ENCODE peak calls at places on chromosomes 6 and 20, in five cellular contexts. X is Caco-2, C is cardiac muscle cell, T is breast epithelium, M is tibial artery. D is an unnamed sample.

GRCh38 chr20:14955396-14955795 is 618.0 kb upstream of the FLRT3 start:
- DNase-seq in M (no peak), T (no peak), X (no peak), C (no peak), D (no peak)

GRCh38 chr20:62088258-62089127 is 22.8 kb upstream of the TAF4 start:
- DNase-seq in T (no peak), M (no peak), C (no peak), X (peak), D (peak)

GRCh38 chr6:47729019-47729418 is 30.6 kb downstream of the ADGRF4 start:
- DNase-seq in C (no peak), X (no peak), M (no peak), T (no peak), D (no peak)

GRCh38 chr6:107637914-107638313 is 148.0 kb downstream of the SOBP start:
- DNase-seq in M (no peak), X (no peak), C (no peak), T (no peak), D (no peak)

GRCh38 chr6:157779705-157780604 is 43.1 kb upstream of the SNX9 start:
- DNase-seq in M (no peak), X (no peak), T (no peak), C (no peak), D (no peak)

GRCh38 chr20:25547063-25547462 is 38.3 kb downstream of the NINL start:
- DNase-seq in X (no peak), M (no peak), C (no peak), T (no peak), D (no peak)

GRCh38 chr20:48448601-48449384 is 379.0 kb downstream of the PREX1 start:
- DNase-seq in T (peak), C (no peak), M (no peak), X (no peak), D (no peak)

GRCh38 chr6:1598433-1598832 is 11.3 kb upstream of the FOXC1 start:
- DNase-seq in C (no peak), T (no peak), X (no peak), M (no peak), D (no peak)

GRCh38 chr20:10332656-10333421 is 101.2 kb downstream of the MKKS start:
- DNase-seq in X (no peak), C (no peak), M (no peak), T (no peak), D (peak)

GRCh38 chr6:156167289-156168076 is 609.7 kb upstream of the ARID1B start:
- DNase-seq in X (no peak), C (no peak), T (peak), M (peak), D (no peak)

GRCh38 chr6:13681305-13682061 is 30.2 kb downstream of the RANBP9 start:
- DNase-seq in C (no peak), X (no peak), T (no peak), M (no peak), D (no peak)

GRCh38 chr6:34227656-34228421 is 8.8 kb upstream of the HMGA1 start:
- DNase-seq in T (no peak), X (no peak), M (no peak), C (no peak), D (no peak)

GRCh38 chr6:17820055-17820454 is 113.3 kb upstream of the NUP153 start:
- DNase-seq in M (no peak), C (peak), T (no peak), X (no peak), D (no peak)

GRCh38 chr20:16926626-16927025 is 178.5 kb downstream of the OTOR start:
- DNase-seq in C (no peak), X (no peak), M (no peak), T (no peak), D (no peak)

GRCh38 chr20:23165964-23166363 is 79.8 kb upstream of the CD93 start:
- DNase-seq in T (no peak), X (no peak), C (no peak), M (no peak), D (no peak)

GRCh38 chr20:23166563-23166962 is 80.4 kb upstream of the CD93 start:
- DNase-seq in C (no peak), T (no peak), X (no peak), M (no peak), D (no peak)

GRCh38 chr20:23163562-23163961 is 77.4 kb upstream of the CD93 start:
- DNase-seq in M (peak), C (no peak), X (no peak), T (no peak), D (no peak)

GRCh38 chr20:23164176-23164601 is 78.1 kb upstream of the CD93 start:
- DNase-seq in C (no peak), T (no peak), X (no peak), M (peak), D (peak)

GRCh38 chr20:23165307-23165750 is 79.2 kb upstream of the CD93 start:
- DNase-seq in C (peak), X (no peak), T (no peak), M (no peak), D (no peak)
- TF ChIP-seq CTCF in C (peak), X (peak), T (no peak), M (no peak), D (no peak)

DNA sequence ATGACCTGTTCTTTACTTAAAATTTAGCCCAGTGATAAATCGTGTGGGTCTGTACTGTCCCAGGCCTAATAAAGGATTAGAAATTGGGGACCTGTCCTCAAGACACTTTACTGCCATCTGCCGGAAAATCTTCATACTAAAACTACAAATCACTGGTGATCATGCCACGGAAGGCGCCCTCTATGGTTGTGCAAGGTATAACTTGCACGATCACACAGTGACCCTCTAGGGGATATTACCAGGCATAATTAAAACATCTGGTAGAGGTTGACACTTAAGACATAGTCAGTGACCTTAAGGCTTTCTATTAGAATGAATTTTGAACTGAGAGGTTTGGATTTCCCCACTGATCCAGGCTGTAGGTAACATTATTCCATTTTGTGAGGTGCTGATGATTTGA is 172.6 kb downstream of the BMP2 start:
- DNase-seq in X (no peak), M (no peak), C (peak), T (no peak), D (no peak)
- TF ChIP-seq CTCF in X (peak), M (no peak), C (peak), T (no peak), D (peak)

GRCh38 chr6:24599179-24599578 is 46.8 kb downstream of the KIAA0319 start:
- DNase-seq in X (no peak), T (no peak), C (no peak), M (no peak), D (no peak)

GRCh38 chr6:24596717-24597116 is 49.3 kb downstream of the KIAA0319 start:
- DNase-seq in M (no peak), C (no peak), T (no peak), X (no peak), D (no peak)

GRCh38 chr6:24603241-24603640 is 42.8 kb downstream of the KIAA0319 start:
- DNase-seq in C (no peak), M (no peak), T (no peak), X (no peak), D (no peak)

GRCh38 chr6:24599686-24600399 is 46.1 kb downstream of the KIAA0319 start:
- DNase-seq in C (no peak), X (no peak), M (no peak), T (no peak), D (no peak)

DNA sequence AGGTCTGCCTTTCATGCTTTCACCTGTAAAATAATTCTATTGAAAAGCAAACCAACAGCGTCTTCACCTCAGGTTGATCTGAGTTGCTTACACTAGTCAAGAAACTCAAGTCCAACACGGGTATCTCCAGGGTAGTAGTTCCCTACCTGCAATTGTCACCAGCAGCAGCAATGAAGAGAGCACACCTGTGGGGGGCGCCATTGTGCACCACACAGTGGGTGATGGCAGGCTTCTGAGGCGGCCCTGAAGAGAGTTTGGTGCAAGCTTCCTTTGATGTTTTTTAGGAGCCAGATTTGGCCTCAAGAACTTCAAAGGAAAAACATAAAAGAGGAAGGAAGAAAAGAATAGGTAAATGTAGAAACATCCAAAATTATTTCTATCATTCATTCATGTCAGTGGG is 45.1 kb downstream of the KIAA0319 start:
- DNase-seq in C (no peak), M (no peak), X (no peak), T (no peak), D (no peak)
- TF ChIP-seq CTCF in C (no peak), M (no peak), X (no peak), T (no peak), D (no peak)

DNA sequence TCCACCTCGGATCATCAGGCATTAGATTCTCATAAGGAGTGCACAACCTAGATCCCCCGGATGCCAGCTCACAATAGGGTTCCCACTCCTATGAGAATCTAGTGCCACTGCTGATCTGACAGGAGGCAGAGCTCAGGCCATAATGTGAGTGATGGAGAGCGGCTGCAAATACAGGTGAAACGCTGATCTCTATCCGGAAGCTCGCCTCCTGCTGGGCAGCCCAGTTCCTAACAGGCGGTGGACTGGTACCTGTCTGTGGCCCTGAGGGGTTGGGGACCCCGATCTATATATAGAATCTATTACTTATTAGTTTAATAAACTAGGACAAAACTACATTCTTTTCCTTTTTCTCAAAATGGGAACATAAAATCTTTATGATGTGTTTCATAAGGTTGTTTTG is 741.9 kb downstream of the RFPL4B start:
- DNase-seq in T (no peak), X (no peak), M (no peak), C (no peak), D (no peak)
- TF ChIP-seq CTCF in T (no peak), X (peak), M (no peak), C (no peak), D (no peak)

DNA sequence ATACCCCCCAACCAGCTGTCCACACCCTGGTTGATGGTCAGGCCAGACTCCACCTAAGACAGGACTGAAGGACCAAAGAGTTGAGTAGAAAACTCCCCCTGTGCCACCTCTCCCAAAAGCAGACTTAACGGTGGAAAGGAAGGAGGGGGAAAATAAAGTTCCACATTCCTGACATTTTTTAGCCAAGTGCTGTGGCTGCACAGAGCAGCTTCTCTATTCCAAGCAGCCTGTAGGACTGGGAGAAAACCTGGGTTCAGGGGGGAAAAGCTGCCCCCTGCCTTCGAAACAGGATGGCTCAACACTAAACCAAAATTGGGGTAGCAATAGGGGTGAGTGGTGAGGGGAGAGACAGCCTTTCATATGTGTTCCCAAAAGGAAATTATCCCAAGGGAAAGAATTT is 3.6 kb downstream of the TRAM2 start:
- DNase-seq in T (no peak), M (no peak), C (peak), X (no peak), D (peak)
- TF ChIP-seq CTCF in T (no peak), M (no peak), C (peak), X (no peak), D (peak)

DNA sequence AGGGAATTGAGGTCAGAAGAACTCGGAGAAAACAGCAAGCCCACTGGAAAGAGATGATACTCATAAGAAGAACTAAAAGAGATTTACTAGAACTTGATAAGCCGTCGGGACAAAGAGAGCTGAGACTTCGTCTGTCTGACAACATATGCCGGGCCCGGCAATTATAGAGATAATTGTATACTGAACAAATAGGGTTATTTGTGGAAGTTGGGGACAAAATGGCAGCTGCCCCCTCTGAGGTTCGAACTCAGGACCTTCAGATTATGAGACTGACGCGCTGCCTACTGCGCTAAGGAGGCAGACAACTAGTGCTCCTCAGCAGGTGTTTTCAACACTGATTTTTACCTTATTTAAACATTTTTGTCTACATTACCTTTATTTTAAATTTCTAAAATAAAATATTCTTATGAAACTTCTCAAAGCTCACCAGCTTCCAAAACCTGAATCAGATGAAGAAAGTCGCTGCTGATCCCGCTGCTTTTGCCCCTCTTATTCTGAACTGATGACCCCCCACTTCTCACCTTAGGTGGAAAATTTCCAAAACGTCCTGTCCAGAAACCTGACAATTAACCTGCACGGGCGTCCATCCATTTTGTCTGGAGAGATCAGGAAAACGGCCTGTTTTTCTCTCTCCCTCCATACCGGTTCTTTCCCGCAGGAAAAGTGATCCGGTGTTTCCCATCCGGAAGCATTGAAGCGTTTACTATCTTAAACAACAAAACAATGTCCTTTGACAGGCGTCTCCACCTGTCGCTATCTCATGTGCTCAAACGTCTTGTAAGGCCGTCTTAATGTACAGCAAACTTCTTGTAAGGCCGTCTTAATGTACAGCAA is 29.5 kb upstream of the TRIM27 start:
- DNase-seq in C (peak), T (no peak), X (peak), M (no peak), D (peak)
- TF ChIP-seq CTCF in C (no peak), T (no peak), X (no peak), M (no peak), D (no peak)

DNA sequence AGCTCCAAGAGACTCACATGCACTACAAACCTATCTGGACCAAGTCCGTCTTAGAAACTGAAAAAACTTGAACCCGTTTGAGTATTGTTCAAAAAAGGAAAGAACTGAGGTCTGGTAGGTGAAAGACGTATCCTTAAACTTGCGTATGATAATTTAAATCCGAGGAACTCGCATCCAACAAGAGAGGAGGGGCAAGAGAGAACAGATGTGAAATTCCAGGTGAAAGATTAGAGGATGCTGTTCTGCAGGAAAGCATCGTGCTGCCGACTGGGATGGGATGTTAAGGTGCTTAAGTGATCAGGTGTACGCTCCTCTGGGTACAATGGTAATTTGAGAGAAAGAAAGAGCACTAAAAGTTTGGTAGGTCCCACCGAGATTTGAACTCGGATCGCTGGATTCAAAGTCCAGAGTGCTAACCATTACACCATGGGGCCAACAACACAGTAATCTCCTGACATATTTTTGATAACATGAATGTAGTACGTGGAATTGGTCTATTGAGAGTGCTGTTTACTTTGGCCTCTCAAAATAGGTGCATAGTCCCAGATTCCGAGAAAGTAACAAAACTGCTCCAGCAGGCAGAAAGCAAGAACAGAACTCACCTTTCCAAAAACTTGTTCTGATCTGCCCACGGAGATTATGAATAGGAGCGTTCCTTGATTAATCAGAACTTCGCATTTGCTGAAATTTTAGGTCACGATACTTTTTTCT is 53.5 kb upstream of the BTN3A2 start:
- DNase-seq in X (peak), T (no peak), M (no peak), C (no peak), D (peak)
- TF ChIP-seq CTCF in X (no peak), T (no peak), M (no peak), C (no peak), D (no peak)

GRCh38 chr6:2765166-2765895 is at the start of gene WRNIP1:
- DNase-seq in X (peak), M (peak), T (peak), C (peak), D (peak)
- TF ChIP-seq CTCF in X (peak), M (peak), T (peak), C (peak), D (peak)

D was measured in foreskin fibroblast.